ENCODE peak calls at places on chromosomes 16 and 17, in ten cellular contexts. A is GM12878, P is stomach, X is prostate gland, Z is spleen, K is breast epithelium, M is endothelial cell of umbilical vein, O is esophagus muscularis mucosa, W is transverse colon, T is K562. R is an unnamed sample.

GRCh38 chr17:40121191-40121885 is 433 bp upstream of the MSL1 start:
- DNase-seq in A (no peak), P (no peak), X (no peak), Z (peak), K (no peak), M (peak), O (no peak), W (peak), T (peak), R (peak)

GRCh38 chr17:2899911-2900310 is 103.7 kb downstream of the RAP1GAP2 start:
- DNase-seq in A (no peak), P (peak), X (no peak), Z (no peak), K (no peak), M (no peak), O (no peak), W (peak), T (no peak), R (no peak)

GRCh38 chr17:77304051-77304745 is 163.4 kb downstream of the SEC14L1 start:
- DNase-seq in A (no peak), P (no peak), X (no peak), Z (no peak), K (no peak), M (no peak), O (no peak), W (no peak), T (no peak), R (no peak)

GRCh38 chr17:61309857-61310256 is 89.8 kb upstream of the TBX2 start:
- DNase-seq in A (no peak), P (no peak), X (no peak), Z (no peak), K (no peak), M (no peak), O (no peak), W (no peak), T (no peak), R (no peak)

GRCh38 chr16:10519929-10520868 is 60.2 kb downstream of the EMP2 start:
- DNase-seq in A (no peak), P (peak), X (peak), Z (no peak), K (peak), M (no peak), O (no peak), W (no peak), T (no peak), R (no peak)

GRCh38 chr17:60351012-60351695 is 40.8 kb downstream of the USP32 start:
- DNase-seq in A (no peak), P (no peak), X (no peak), Z (no peak), K (no peak), M (no peak), O (no peak), W (no peak), T (no peak), R (no peak)

GRCh38 chr17:40726919-40727318 is 23.4 kb upstream of the KRT24 start:
- DNase-seq in A (no peak), P (no peak), X (no peak), Z (no peak), K (no peak), M (no peak), O (no peak), W (no peak), T (no peak), R (no peak)

GRCh38 chr16:55330726-55331647 is 7.0 kb downstream of the IRX6 start:
- DNase-seq in A (no peak), P (no peak), X (no peak), Z (peak), K (no peak), M (no peak), O (peak), W (no peak), T (no peak), R (no peak)

GRCh38 chr17:32875904-32876413 is 965 bp downstream of the MYO1D start:
- DNase-seq in A (no peak), P (no peak), X (no peak), Z (no peak), K (no peak), M (peak), O (no peak), W (no peak), T (no peak), R (no peak)

GRCh38 chr16:86033016-86033474 is 134.1 kb downstream of the IRF8 start:
- DNase-seq in A (no peak), P (no peak), X (no peak), Z (no peak), K (peak), M (no peak), O (no peak), W (no peak), T (no peak), R (peak)

GRCh38 chr16:972316-973002 is 1.7 kb upstream of the LMF1 start:
- DNase-seq in A (no peak), P (peak), X (no peak), Z (peak), K (no peak), M (no peak), O (no peak), W (no peak), T (no peak), R (peak)
- H3K27ac ChIP-seq in A (no peak), P (no peak), X (no peak), Z (no peak), K (peak), M (no peak), O (no peak), W (no peak), T (no peak), R (peak)

DNA sequence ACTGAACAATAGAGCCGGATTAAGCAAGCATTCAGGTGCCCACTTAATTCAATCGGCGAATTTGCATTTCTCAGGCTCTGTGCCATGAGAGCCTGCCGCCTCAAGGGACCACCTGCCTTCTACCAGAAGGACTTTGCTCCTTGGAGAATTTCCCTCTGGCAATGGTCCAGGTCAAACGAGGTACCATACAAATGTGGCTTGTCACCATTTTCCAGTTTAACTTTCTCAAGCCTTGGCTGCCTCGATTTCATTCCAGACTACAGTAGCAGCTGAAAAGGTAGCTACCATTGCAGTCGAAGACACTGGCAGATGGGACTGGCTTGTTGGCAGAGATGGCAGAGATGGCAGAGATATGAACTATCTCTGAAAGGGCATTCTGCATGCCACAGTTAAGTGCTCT is 533.9 kb downstream of the MAF start:
- DNase-seq in A (no peak), P (peak), X (no peak), Z (no peak), K (no peak), M (no peak), O (no peak), W (no peak), T (no peak), R (no peak)
- TF ChIP-seq POLR2A in A (no peak), P (no peak), X (no peak), Z (no peak), K (no peak), M (no peak), O (no peak), W (no peak), T (no peak), R (no peak)

GRCh38 chr17:42317256-42317966 is 29.1 kb downstream of the STAT5A start:
- DNase-seq in A (no peak), P (no peak), X (no peak), Z (no peak), K (no peak), M (no peak), O (no peak), W (no peak), T (no peak), R (no peak)

GRCh38 chr17:42321555-42321954 is 33.3 kb downstream of the STAT5A start:
- DNase-seq in A (no peak), P (no peak), X (no peak), Z (no peak), K (no peak), M (no peak), O (no peak), W (no peak), T (no peak), R (no peak)

GRCh38 chr17:42325026-42325425 is 36.7 kb downstream of the STAT5A start:
- DNase-seq in A (no peak), P (no peak), X (peak), Z (no peak), K (no peak), M (peak), O (no peak), W (no peak), T (no peak), R (no peak)

GRCh38 chr17:42323268-42323773 is 35.0 kb downstream of the STAT5A start:
- DNase-seq in A (no peak), P (no peak), X (no peak), Z (no peak), K (no peak), M (no peak), O (no peak), W (no peak), T (no peak), R (no peak)

GRCh38 chr17:42322382-42323267 is 34.3 kb downstream of the STAT5A start:
- DNase-seq in A (peak), P (peak), X (peak), Z (peak), K (peak), M (peak), O (peak), W (peak), T (peak), R (peak)
- TF ChIP-seq POLR2AphosphoS5 in A (no peak), P (peak), X (peak), Z (peak), K (peak), M (no peak), O (peak), W (peak), T (no peak), R (no peak)

GRCh38 chr16:84103678-84104077 is 13.1 kb downstream of the MBTPS1 start:
- DNase-seq in A (no peak), P (no peak), X (no peak), Z (no peak), K (no peak), M (peak), O (no peak), W (peak), T (no peak), R (no peak)

GRCh38 chr16:84107921-84108320 is 8.8 kb downstream of the MBTPS1 start:
- DNase-seq in A (no peak), P (no peak), X (no peak), Z (no peak), K (no peak), M (no peak), O (no peak), W (no peak), T (no peak), R (no peak)

GRCh38 chr16:84105948-84106740 is 10.6 kb downstream of the MBTPS1 start:
- DNase-seq in A (no peak), P (no peak), X (no peak), Z (no peak), K (no peak), M (no peak), O (no peak), W (no peak), T (no peak), R (no peak)

GRCh38 chr16:84105286-84105815 is 11.4 kb downstream of the MBTPS1 start:
- DNase-seq in A (no peak), P (no peak), X (no peak), Z (no peak), K (no peak), M (no peak), O (no peak), W (no peak), T (no peak), R (no peak)

DNA sequence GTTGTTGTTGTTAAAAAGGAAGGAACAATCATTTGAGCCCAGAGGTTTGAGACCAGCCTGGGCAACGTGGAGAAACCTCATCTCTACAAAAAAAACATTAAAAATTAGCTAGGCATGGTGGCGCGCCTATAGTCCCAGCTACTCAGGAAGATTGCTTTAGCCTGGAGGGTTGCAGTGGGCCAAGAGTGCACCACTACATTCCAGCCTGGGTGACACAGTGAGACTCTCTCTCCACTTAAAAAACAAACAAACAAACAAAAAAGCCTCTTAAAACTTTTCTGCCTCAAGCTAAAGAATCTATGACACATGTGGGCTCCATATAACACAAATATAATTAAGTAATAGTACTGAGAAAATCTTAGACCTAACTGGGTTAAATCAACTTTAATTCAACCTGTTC is 12.5 kb downstream of the MBTPS1 start:
- DNase-seq in A (no peak), P (no peak), X (no peak), Z (no peak), K (no peak), M (no peak), O (no peak), W (no peak), T (no peak), R (no peak)
- H3K27ac ChIP-seq in A (no peak), P (no peak), X (no peak), Z (no peak), K (no peak), M (no peak), O (no peak), W (no peak), T (no peak), R (no peak)

DNA sequence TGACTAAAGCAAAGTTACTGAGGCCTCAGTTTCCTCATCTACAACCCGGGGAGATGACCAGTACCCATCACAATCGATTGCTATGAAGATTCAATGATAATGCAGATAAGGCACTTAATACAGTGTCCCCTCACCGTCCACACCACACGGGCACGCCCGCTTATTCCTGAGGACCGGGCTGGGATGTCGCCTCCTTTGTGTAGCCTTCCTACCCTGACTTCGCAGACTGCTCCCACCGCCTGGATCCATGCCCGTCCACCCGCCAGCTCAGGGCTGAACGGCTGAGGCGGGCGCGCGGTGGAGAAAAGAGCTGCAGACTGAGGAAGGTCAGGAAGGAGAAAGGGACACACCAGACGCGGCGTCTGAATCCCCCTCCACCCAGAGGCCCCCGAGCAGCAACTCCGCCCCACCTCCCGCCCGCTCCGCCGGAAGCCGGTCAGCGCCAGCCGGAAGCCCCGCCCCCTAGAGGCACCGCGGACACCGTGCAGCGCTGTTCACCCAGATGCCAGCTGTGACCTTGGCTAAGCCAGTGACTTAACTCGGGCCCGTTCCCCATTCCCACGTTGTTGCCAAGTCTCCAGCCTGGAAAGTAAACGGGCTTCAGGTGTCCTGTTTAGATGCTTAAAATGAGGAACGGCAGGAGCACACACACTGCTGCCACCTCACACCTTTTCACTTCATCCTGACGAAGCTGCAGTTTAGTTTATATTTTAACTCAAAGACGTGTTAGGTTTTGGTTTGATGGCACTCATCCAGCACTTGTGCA is at the start of gene KRABD2:
- DNase-seq in A (peak), P (peak), X (peak), Z (peak), K (peak), M (peak), O (peak), W (peak), T (peak), R (peak)
- TF ChIP-seq POLR2A in A (peak), P (no peak), X (peak), Z (peak), K (peak), M (peak), O (peak), W (peak), T (peak), R (no peak)

GRCh38 chr17:64001763-64002529 is 3.8 kb downstream of the PRR29 start:
- DNase-seq in A (no peak), P (no peak), X (no peak), Z (peak), K (peak), M (peak), O (no peak), W (no peak), T (peak), R (peak)
- TF ChIP-seq POLR2AphosphoS5 in A (no peak), P (peak), X (no peak), Z (peak), K (no peak), M (peak), O (peak), W (no peak), T (no peak), R (no peak)